ENCODE peak calls at places on chromosomes 13 and 19, in four cellular contexts. C, T, Y and N are unnamed samples.

GRCh38 chr13:95457294-95457693 is 95.2 kb upstream of the CLDN10 start:
- DNase-seq in C (no peak), T (no peak), Y (no peak), N (peak)

GRCh38 chr19:15379996-15380647 is 535 bp upstream of the AKAP8 start:
- DNase-seq in C (no peak), T (peak), Y (peak), N (no peak)

GRCh38 chr13:28035146-28035782 is 46.8 kb upstream of the URAD start:
- DNase-seq in T (peak), C (no peak), Y (no peak), N (no peak)

GRCh38 chr13:112928958-112929777 is 39.8 kb upstream of the MCF2L start:
- DNase-seq in Y (no peak), T (no peak), C (peak), N (no peak)

GRCh38 chr13:101785858-101786257 is 333.4 kb downstream of the ITGBL1 start:
- DNase-seq in Y (no peak), C (no peak), T (no peak), N (no peak)

GRCh38 chr19:46288896-46289588 is 7.8 kb upstream of the HIF3A start:
- DNase-seq in C (no peak), Y (no peak), T (no peak), N (no peak)

GRCh38 chr19:48196321-48196761 is 25.9 kb downstream of the ZSWIM9 start:
- DNase-seq in C (peak), Y (no peak), T (no peak), N (no peak)

GRCh38 chr19:12411893-12412292 is 10.8 kb upstream of the ZNF799 start:
- DNase-seq in C (no peak), T (no peak), Y (no peak), N (no peak)

GRCh38 chr13:65789815-65790214 is 1440.3 kb downstream of the PCDH9 start:
- DNase-seq in T (no peak), Y (no peak), C (no peak), N (no peak)

GRCh38 chr13:103557878-103558277 is 491.7 kb upstream of the SLC10A2 start:
- DNase-seq in Y (no peak), T (no peak), C (no peak), N (no peak)

GRCh38 chr13:26656919-26657318 is 99.4 kb downstream of the WASF3 start:
- DNase-seq in C (no peak), Y (no peak), T (no peak), N (no peak)

GRCh38 chr19:19645233-19645870 is 1.9 kb upstream of the GMIP start:
- DNase-seq in Y (no peak), T (no peak), C (peak), N (no peak)

GRCh38 chr19:19647037-19647835 is 3.8 kb upstream of the GMIP start:
- DNase-seq in C (peak), Y (no peak), T (no peak), N (no peak)

GRCh38 chr19:19642506-19643157 is 825 bp downstream of the GMIP start:
- DNase-seq in C (no peak), Y (no peak), T (no peak), N (peak)

GRCh38 chr19:19644054-19644388 is 564 bp upstream of the GMIP start:
- DNase-seq in Y (no peak), C (no peak), T (no peak), N (no peak)

GRCh38 chr19:19643158-19644053 is at the start of gene GMIP:
- DNase-seq in C (peak), Y (peak), T (peak), N (peak)
- TF ChIP-seq POLR2AphosphoS5 in C (peak), Y (peak), T (no peak), N (peak)

GRCh38 chr19:32615569-32615968 is 34.6 kb downstream of the PDCD5 start:
- DNase-seq in Y (no peak), C (no peak), T (no peak), N (no peak)
- TF ChIP-seq POLR2AphosphoS5 in Y (no peak), C (no peak), T (no peak), N (no peak)

GRCh38 chr13:43303040-43303729 is 279.8 kb downstream of the DNAJC15 start:
- DNase-seq in C (no peak), Y (peak), T (peak), N (no peak)

GRCh38 chr13:43298799-43299198 is 275.4 kb downstream of the DNAJC15 start:
- DNase-seq in T (peak), C (no peak), Y (no peak), N (no peak)

GRCh38 chr13:43297967-43298366 is 274.6 kb downstream of the DNAJC15 start:
- DNase-seq in T (no peak), Y (no peak), C (no peak), N (no peak)

GRCh38 chr13:43301341-43301969 is 278.1 kb downstream of the DNAJC15 start:
- DNase-seq in C (no peak), T (no peak), Y (no peak), N (no peak)

DNA sequence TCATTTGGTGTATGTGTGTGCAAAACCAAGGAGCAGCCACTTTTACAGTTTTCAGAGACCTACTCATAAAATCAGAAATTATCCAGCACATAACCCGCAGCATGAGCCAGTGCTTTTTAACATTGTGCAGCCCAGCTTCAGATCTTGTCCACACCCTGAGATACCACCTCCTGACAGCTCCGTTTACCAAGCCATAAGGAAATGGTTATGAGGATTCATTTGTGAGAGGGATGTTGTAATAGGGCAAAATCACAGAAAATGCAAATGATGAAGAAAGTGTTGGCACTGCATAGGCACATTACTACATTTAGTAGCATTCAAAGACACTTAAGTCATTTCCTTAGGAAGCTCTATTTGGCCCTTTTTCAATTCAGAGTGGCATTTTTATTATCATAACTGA is 277.4 kb downstream of the DNAJC15 start:
- DNase-seq in T (no peak), Y (no peak), C (no peak), N (no peak)
- TF ChIP-seq POLR2AphosphoS5 in T (no peak), Y (no peak), C (no peak), N (no peak)

DNA sequence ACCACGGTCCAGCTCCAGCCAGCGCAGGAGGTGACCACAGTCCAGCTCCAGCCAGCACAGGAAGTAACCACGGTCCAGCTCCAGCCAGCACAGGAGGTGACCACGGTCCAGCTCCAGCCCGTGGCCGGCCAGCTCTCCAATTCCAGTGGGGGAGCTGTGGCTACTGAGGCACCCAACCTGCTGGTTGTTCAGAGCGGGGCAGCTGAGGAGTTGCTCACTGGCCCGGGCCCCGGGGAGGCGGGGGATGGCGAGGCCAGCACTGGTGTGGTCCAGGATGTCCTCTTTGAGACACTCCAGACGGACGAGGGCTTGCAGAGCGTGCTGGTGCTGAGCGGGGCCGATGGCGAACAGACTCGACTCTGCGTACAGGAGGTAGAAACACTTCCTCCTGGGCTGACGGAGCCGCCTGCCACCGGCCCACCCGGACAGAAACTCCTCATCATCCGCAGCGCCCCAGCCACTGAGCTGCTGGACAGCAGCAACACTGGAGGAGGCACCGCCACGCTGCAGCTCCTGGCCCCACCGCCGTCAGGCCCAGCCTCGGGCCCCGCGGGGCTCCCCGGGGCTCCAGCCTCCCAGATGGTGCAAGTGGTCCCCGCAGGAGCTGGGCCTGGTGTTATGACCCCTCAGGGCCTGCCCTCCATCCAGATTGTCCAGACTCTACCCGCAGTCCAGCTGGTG is 1.2 kb upstream of the NAT14 start:
- DNase-seq in C (peak), Y (no peak), T (no peak), N (no peak)
- TF ChIP-seq POLR2AphosphoS5 in C (no peak), Y (no peak), T (no peak), N (no peak)

GRCh38 chr19:3369337-3370213 is 3.2 kb downstream of the NFIC start:
- DNase-seq in C (peak), Y (peak), T (peak), N (peak)
- TF ChIP-seq POLR2AphosphoS5 in C (no peak), Y (peak), T (peak), N (no peak)